ENCODE peak calls at places on chromosomes 12 and 14, in four cellular contexts. G, D, Q and Z are unnamed samples.

GRCh38 chr12:95462081-95462480 is 11.9 kb upstream of the METAP2 start:
- DNase-seq in Q (no peak), D (no peak), G (no peak), Z (no peak)

GRCh38 chr14:68733086-68733621 is 59.7 kb downstream of the ZFP36L1 start:
- DNase-seq in D (no peak), G (no peak), Q (no peak), Z (no peak)

GRCh38 chr12:54360717-54361456 is 3.4 kb downstream of the GPR84 start:
- DNase-seq in Q (peak; percentile 66), G (peak; percentile 82), D (peak; percentile 94), Z (peak; percentile 96)

GRCh38 chr12:89225808-89226368 is 126.4 kb downstream of the DUSP6 start:
- DNase-seq in Q (no peak), D (peak; percentile 65), G (peak; percentile 93), Z (peak; percentile 94)

GRCh38 chr12:32587536-32588346 is 91.4 kb upstream of the DNM1L start:
- DNase-seq in G (no peak), Q (no peak), D (no peak), Z (no peak)

GRCh38 chr12:48973992-48974673 is 2.6 kb upstream of the WNT10B start:
- DNase-seq in D (peak; percentile 83), Q (no peak), G (peak; percentile 54), Z (no peak)

GRCh38 chr14:22314183-22314820 is 274.7 kb downstream of the DAD1 start:
- DNase-seq in G (peak; percentile 62), D (peak; percentile 36), Q (no peak), Z (peak; percentile 76)

GRCh38 chr14:106141242-106142220 is 615.1 kb downstream of the TMEM121 start:
- DNase-seq in Q (no peak), D (no peak), G (no peak), Z (no peak)

GRCh38 chr14:103846569-103847438 is 571 bp downstream of the PPP1R13B start:
- DNase-seq in D (peak; percentile 41), Q (no peak), G (no peak), Z (peak; percentile 45)

GRCh38 chr14:37559386-37559785 is 35.7 kb downstream of the FOXA1 start:
- DNase-seq in G (peak; percentile 23), D (no peak), Q (no peak), Z (peak; percentile 37)

GRCh38 chr14:76844223-76844622 is 18.0 kb downstream of the LRRC74A start:
- DNase-seq in G (peak; percentile 29), Q (no peak), D (peak; percentile 74), Z (peak; percentile 77)

GRCh38 chr12:93798279-93798678 is 121.1 kb downstream of the CRADD start:
- DNase-seq in Q (no peak), G (no peak), D (no peak), Z (no peak)

GRCh38 chr12:114209852-114210251 is 196.1 kb downstream of the TBX5 start:
- DNase-seq in D (no peak), Q (no peak), G (no peak), Z (no peak)

GRCh38 chr14:30603402-30603801 is 18.7 kb upstream of the SCFD1 start:
- DNase-seq in Q (no peak), G (no peak), D (no peak), Z (no peak)

GRCh38 chr14:69261761-69262331 is 1.9 kb downstream of the GALNT16 start:
- DNase-seq in G (peak; percentile 15), D (peak; percentile 71), Q (no peak), Z (peak; percentile 45)

GRCh38 chr12:12016284-12017100 is 54.2 kb upstream of the BCL2L14 start:
- DNase-seq in G (no peak), Q (no peak), D (no peak), Z (no peak)

GRCh38 chr14:20631821-20632389 is 9.6 kb downstream of the OR6S1 start:
- DNase-seq in G (peak; percentile 56), Q (no peak), D (peak; percentile 74), Z (peak; percentile 86)

GRCh38 chr12:52059582-52060497 is 8.6 kb downstream of the NR4A1 start:
- DNase-seq in Q (no peak), D (no peak), G (peak; percentile 87), Z (no peak)

GRCh38 chr12:52167578-52167977 is 24.2 kb downstream of the KRT80 start:
- DNase-seq in D (no peak), Q (no peak), G (no peak), Z (no peak)

GRCh38 chr12:104276192-104277131 is 27.1 kb upstream of the EID3 start:
- DNase-seq in D (no peak), Q (no peak), G (no peak), Z (no peak)

GRCh38 chr14:92287987-92288386 is 35.0 kb upstream of the SLC24A4 start:
- DNase-seq in Q (no peak), G (no peak), D (no peak), Z (no peak)

GRCh38 chr14:37584211-37585100 is 10.6 kb downstream of the FOXA1 start:
- DNase-seq in D (peak; percentile 45), G (no peak), Q (no peak), Z (no peak)

GRCh38 chr12:57389033-57389432 is 41.8 kb downstream of the R3HDM2 start:
- DNase-seq in Q (no peak), G (peak; percentile 95), D (no peak), Z (peak; percentile 10)

GRCh38 chr12:55060470-55060869 is 40.7 kb downstream of the NEUROD4 start:
- DNase-seq in Q (no peak), G (no peak), D (peak; percentile 38), Z (peak; percentile 44)

GRCh38 chr12:130288201-130288600 is 49.5 kb upstream of the PIWIL1 start:
- DNase-seq in Q (no peak), D (no peak), G (no peak), Z (no peak)

GRCh38 chr12:54075974-54076373 is 22.3 kb downstream of the HOXC4 start:
- DNase-seq in D (peak; percentile 92), Q (peak; percentile 56), G (no peak), Z (no peak)

GRCh38 chr14:78341827-78342389 is 171.7 kb downstream of the NRXN3 start:
- DNase-seq in D (no peak), G (no peak), Q (no peak), Z (no peak)

GRCh38 chr12:121154793-121155375 is 22.2 kb downstream of the P2RX7 start:
- DNase-seq in D (no peak), Q (no peak), G (no peak), Z (no peak)

GRCh38 chr12:22624573-22624907 is 431 bp upstream of the ETNK1 start:
- DNase-seq in D (no peak), G (no peak), Q (no peak), Z (no peak)

GRCh38 chr12:93467351-93468007 is at the start of gene MRPL42:
- DNase-seq in Q (peak; percentile 70), G (peak; percentile 81), D (peak; percentile 95), Z (peak; percentile 96)

GRCh38 chr14:66440806-66441205 is 45.4 kb upstream of the CCDC196 start:
- DNase-seq in Q (no peak), D (no peak), G (no peak), Z (no peak)

GRCh38 chr12:101850199-101850598 is 19.4 kb upstream of the GNPTAB start:
- DNase-seq in G (no peak), D (no peak), Q (no peak), Z (no peak)

GRCh38 chr12:71892059-71892458 is 46.6 kb upstream of the TPH2 start:
- DNase-seq in Q (no peak), G (no peak), D (no peak), Z (no peak)

GRCh38 chr12:131242741-131243496 is 289.2 kb downstream of the ADGRD1 start:
- DNase-seq in Q (no peak), D (peak; percentile 82), G (no peak), Z (peak; percentile 88)

GRCh38 chr14:101945171-101945570 is 19.2 kb upstream of the DYNC1H1 start:
- DNase-seq in D (peak; percentile 67), Q (peak; percentile 46), G (no peak), Z (no peak)

GRCh38 chr14:102899516-102899900 is 23.0 kb upstream of the AMN start:
- DNase-seq in D (no peak), Q (no peak), G (no peak), Z (no peak)

GRCh38 chr14:59427653-59428578 is 37.3 kb downstream of the GPR135 start:
- DNase-seq in D (no peak), G (no peak), Q (no peak), Z (no peak)

DNA sequence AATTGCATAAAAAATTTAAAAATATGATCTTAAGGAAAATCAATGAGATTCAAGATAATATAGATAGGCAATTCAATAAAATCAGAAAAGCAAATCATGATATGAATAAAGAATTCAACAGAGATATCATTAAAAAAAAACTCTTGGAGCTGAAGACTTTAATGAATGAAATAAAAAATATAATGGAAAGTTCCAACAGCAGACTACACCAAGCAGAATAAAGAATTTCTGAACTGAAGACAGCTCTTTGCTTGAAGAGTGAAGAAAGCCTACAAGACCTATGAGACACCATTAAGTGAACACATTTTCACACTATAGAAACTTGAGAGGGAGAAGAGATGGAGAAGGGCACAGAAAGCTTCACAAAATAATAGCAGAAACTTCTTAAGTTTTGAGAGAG is 45.9 kb downstream of the PLBD1 start:
- DNase-seq in G (no peak), D (no peak), Q (no peak), Z (no peak)
- H2BK120ac ChIP-seq in G (no peak overlapping the region), D (no peak overlapping the region), Q (no peak overlapping the region), Z (no peak overlapping the region)

GRCh38 chr14:24037658-24038037 is 14.2 kb upstream of the CARMIL3 start:
- DNase-seq in D (no peak), Q (no peak), G (no peak), Z (no peak)

GRCh38 chr14:24032727-24033418 is 18.9 kb upstream of the CARMIL3 start:
- DNase-seq in D (no peak), Q (no peak), G (peak; percentile 79), Z (no peak)
- H3K56ac ChIP-seq in D (no peak overlapping the region), Q (no peak overlapping the region), G (no peak overlapping the region), Z (no peak overlapping the region)

DNA sequence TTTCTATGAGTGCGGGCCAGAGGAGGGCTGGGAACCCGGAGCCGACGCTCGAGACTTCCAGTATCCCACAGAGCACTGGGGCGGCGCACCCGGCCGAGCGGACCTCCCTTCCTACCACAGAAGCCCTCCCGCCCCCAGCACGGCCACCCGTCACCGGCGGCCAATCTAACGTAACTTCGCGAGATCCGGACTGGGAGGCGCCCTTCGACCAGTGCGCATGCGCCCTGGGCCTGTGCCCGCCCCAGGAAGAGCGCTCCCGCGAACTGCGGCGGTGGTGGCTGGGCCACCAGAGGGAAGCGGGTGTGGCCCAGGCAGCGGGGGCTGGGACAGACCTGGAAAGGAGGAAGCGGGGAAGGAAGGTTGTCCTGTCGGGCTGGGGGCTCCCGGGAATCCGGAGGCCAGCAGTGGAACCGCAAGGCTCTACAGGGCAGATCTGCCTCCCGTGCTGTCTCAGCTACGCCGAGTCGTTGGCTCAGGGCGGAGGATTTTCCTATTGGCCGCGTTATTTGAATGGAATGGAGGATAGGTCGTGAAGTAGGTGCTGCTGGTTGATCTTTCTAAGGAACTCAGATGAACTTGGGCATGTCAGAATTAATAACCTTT is at the start of gene PPP1R12A:
- DNase-seq in Q (peak; percentile 94), G (peak; percentile 97), D (peak; percentile 99), Z (peak; percentile 99)
- H2BK120ac ChIP-seq in Q (peak within 1 kb of the TSS; percentile 75), G (peak within 1 kb of the TSS; percentile 62), D (no peak within 1 kb of the TSS), Z (peak within 1 kb of the TSS; percentile 33)

DNA sequence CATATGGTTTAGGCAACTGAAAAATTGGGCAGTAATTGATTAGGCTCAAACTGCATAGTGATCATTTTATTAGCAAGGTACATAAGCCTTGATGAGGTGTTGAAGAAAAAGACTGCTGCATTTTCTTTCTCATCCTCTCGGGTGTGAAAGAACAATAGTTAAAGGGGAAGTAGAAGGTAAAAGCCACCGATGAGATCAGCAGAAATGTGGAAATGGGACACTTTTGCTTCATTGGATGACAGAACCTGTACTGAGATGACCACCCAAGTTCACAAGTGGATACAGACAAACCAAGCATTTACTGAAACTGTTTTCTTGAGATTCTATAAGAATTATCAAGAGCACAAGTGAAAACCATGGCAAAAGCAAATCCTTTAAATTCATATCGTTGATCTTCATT is 184.0 kb downstream of the TMX1 start:
- DNase-seq in G (no peak), D (no peak), Q (no peak), Z (no peak)
- H3K56ac ChIP-seq in G (no peak overlapping the region), D (no peak overlapping the region), Q (no peak overlapping the region), Z (peak overlapping the region; percentile 26)